ENCODE peak calls at places on chromosomes 3 and 15, in nine cellular contexts. One of them, this sample, is unnamed.

GRCh38 chr15:90939756-90940155 is 4.7 kb downstream of the UNC45A start:
- DNase-seq in progenitor cell of endocrine pancreas: no peak
- DNase-seq in T-helper 1 cell: no peak
- DNase-seq in AML-193: no peak
- DNase-seq in HEK293T: no peak
- DNase-seq in tibial artery: no peak
- DNase-seq in dermis microvascular lymphatic vessel endothelial cell: no peak
- DNase-seq in Panc1: no peak
- DNase-seq in mesendoderm: no peak
- DNase-seq in this sample: no peak

GRCh38 chr3:94423566-94423965 is 360.7 kb downstream of the NSUN3 start:
- DNase-seq in tibial artery: no peak
- DNase-seq in T-helper 1 cell: no peak
- DNase-seq in Panc1: no peak
- DNase-seq in AML-193: no peak
- DNase-seq in mesendoderm: no peak
- DNase-seq in HEK293T: no peak
- DNase-seq in dermis microvascular lymphatic vessel endothelial cell: no peak
- DNase-seq in progenitor cell of endocrine pancreas: no peak
- DNase-seq in this sample: no peak

GRCh38 chr15:63605816-63606215 is 8.6 kb downstream of the FBXL22 start:
- DNase-seq in T-helper 1 cell: peak; percentile 84
- DNase-seq in AML-193: no peak
- DNase-seq in HEK293T: no peak
- DNase-seq in Panc1: no peak
- DNase-seq in progenitor cell of endocrine pancreas: no peak
- DNase-seq in tibial artery: no peak
- DNase-seq in mesendoderm: no peak
- DNase-seq in dermis microvascular lymphatic vessel endothelial cell: peak; percentile 42
- DNase-seq in this sample: no peak

GRCh38 chr3:30544811-30545210 is 61.6 kb upstream of the TGFBR2 start:
- DNase-seq in T-helper 1 cell: no peak
- DNase-seq in tibial artery: no peak
- DNase-seq in AML-193: no peak
- DNase-seq in dermis microvascular lymphatic vessel endothelial cell: peak; percentile 98
- DNase-seq in Panc1: peak; percentile 64
- DNase-seq in mesendoderm: no peak
- DNase-seq in progenitor cell of endocrine pancreas: no peak
- DNase-seq in HEK293T: no peak
- DNase-seq in this sample: no peak

GRCh38 chr3:89145995-89146394 is 38.6 kb downstream of the EPHA3 start:
- DNase-seq in HEK293T: no peak
- DNase-seq in T-helper 1 cell: no peak
- DNase-seq in Panc1: no peak
- DNase-seq in tibial artery: no peak
- DNase-seq in AML-193: no peak
- DNase-seq in dermis microvascular lymphatic vessel endothelial cell: no peak
- DNase-seq in progenitor cell of endocrine pancreas: no peak
- DNase-seq in mesendoderm: peak; percentile 40
- DNase-seq in this sample: no peak

GRCh38 chr3:18099611-18100010 is 325.5 kb downstream of the SATB1 start:
- DNase-seq in dermis microvascular lymphatic vessel endothelial cell: no peak
- DNase-seq in mesendoderm: no peak
- DNase-seq in tibial artery: no peak
- DNase-seq in progenitor cell of endocrine pancreas: no peak
- DNase-seq in Panc1: no peak
- DNase-seq in HEK293T: no peak
- DNase-seq in AML-193: no peak
- DNase-seq in T-helper 1 cell: no peak
- DNase-seq in this sample: no peak

GRCh38 chr3:36729204-36730056 is 34.9 kb downstream of the DCLK3 start:
- DNase-seq in HEK293T: peak; percentile 41
- DNase-seq in tibial artery: no peak
- DNase-seq in AML-193: peak; percentile 68
- DNase-seq in mesendoderm: peak; percentile 55
- DNase-seq in T-helper 1 cell: peak; percentile 16
- DNase-seq in dermis microvascular lymphatic vessel endothelial cell: peak; percentile 53
- DNase-seq in progenitor cell of endocrine pancreas: no peak
- DNase-seq in Panc1: peak; percentile 27
- DNase-seq in this sample: peak; percentile 59

GRCh38 chr3:51670053-51670666 is 892 bp upstream of the TEX264 start:
- DNase-seq in tibial artery: peak; percentile 60
- DNase-seq in mesendoderm: no peak
- DNase-seq in Panc1: no peak
- DNase-seq in AML-193: no peak
- DNase-seq in dermis microvascular lymphatic vessel endothelial cell: no peak
- DNase-seq in T-helper 1 cell: no peak
- DNase-seq in progenitor cell of endocrine pancreas: no peak
- DNase-seq in HEK293T: no peak
- DNase-seq in this sample: no peak

GRCh38 chr3:46868301-46868700 is 5.1 kb upstream of the MYL3 start:
- DNase-seq in dermis microvascular lymphatic vessel endothelial cell: no peak
- DNase-seq in T-helper 1 cell: no peak
- DNase-seq in tibial artery: peak; percentile 83
- DNase-seq in progenitor cell of endocrine pancreas: no peak
- DNase-seq in AML-193: no peak
- DNase-seq in mesendoderm: no peak
- DNase-seq in HEK293T: no peak
- DNase-seq in Panc1: no peak
- DNase-seq in this sample: no peak

GRCh38 chr15:61820212-61820611 is 240.0 kb downstream of the VPS13C start:
- DNase-seq in HEK293T: no peak
- DNase-seq in mesendoderm: no peak
- DNase-seq in Panc1: no peak
- DNase-seq in dermis microvascular lymphatic vessel endothelial cell: no peak
- DNase-seq in T-helper 1 cell: no peak
- DNase-seq in tibial artery: no peak
- DNase-seq in progenitor cell of endocrine pancreas: no peak
- DNase-seq in AML-193: no peak
- DNase-seq in this sample: no peak

GRCh38 chr3:94115482-94115881 is 52.6 kb downstream of the NSUN3 start:
- DNase-seq in Panc1: peak; percentile 17
- DNase-seq in progenitor cell of endocrine pancreas: no peak
- DNase-seq in HEK293T: peak; percentile 24
- DNase-seq in tibial artery: no peak
- DNase-seq in T-helper 1 cell: no peak
- DNase-seq in AML-193: peak; percentile 39
- DNase-seq in mesendoderm: peak; percentile 57
- DNase-seq in dermis microvascular lymphatic vessel endothelial cell: peak; percentile 12
- DNase-seq in this sample: peak; percentile 50

GRCh38 chr3:24495334-24495994 is 814 bp upstream of the THRB start:
- DNase-seq in dermis microvascular lymphatic vessel endothelial cell: no peak
- DNase-seq in Panc1: no peak
- DNase-seq in tibial artery: peak; percentile 81
- DNase-seq in HEK293T: peak; percentile 58
- DNase-seq in mesendoderm: peak; percentile 76
- DNase-seq in progenitor cell of endocrine pancreas: peak; percentile 49
- DNase-seq in T-helper 1 cell: no peak
- DNase-seq in AML-193: no peak
- DNase-seq in this sample: peak; percentile 80

This sample was measured in GM23338.